ENCODE peak calls at places on chromosome 3, in five cellular contexts. K is lower lobe of right lung, D is sigmoid colon, T is right cardiac atrium, P is BE2C. W is an unnamed sample. For H3K27me3, the result is how much of the 10 kb centered on the place peaks cover.

GRCh38 chr3:165920984-165921383 is 83.8 kb upstream of the BCHE start:
- DNase-seq in D (no peak), P (no peak), T (no peak), K (no peak), W (no peak)

GRCh38 chr3:178202199-178202598 is 334.0 kb upstream of the KCNMB2 start:
- DNase-seq in K (no peak), T (no peak), D (no peak), P (no peak), W (no peak)

GRCh38 chr3:61358364-61358763 is 107.1 kb upstream of the FHIT start:
- DNase-seq in T (peak), K (peak), P (peak), D (peak), W (peak)

GRCh38 chr3:53498993-53499641 is 4.7 kb downstream of the CACNA1D start:
- DNase-seq in P (no peak), T (no peak), D (no peak), K (no peak), W (no peak)

GRCh38 chr3:73404450-73404849 is 220.3 kb downstream of the PDZRN3 start:
- DNase-seq in D (no peak), P (no peak), K (no peak), T (no peak), W (no peak)

GRCh38 chr3:37628711-37629301 is 232.9 kb upstream of the CTDSPL start:
- DNase-seq in P (no peak), T (no peak), D (peak), K (no peak), W (no peak)

GRCh38 chr3:129505341-129505740 is 23.1 kb upstream of the RHO start:
- DNase-seq in K (no peak), T (peak), P (no peak), D (no peak), W (no peak)

GRCh38 chr3:141940204-141940776 is 63.8 kb downstream of the ATP1B3 start:
- DNase-seq in T (no peak), K (no peak), P (peak), D (peak), W (peak)

GRCh38 chr3:49006591-49007067 is 562 bp upstream of the WDR6 start:
- DNase-seq in K (no peak), P (no peak), D (peak), T (peak), W (no peak)

GRCh38 chr3:123670743-123671142 is 85.9 kb upstream of the HACD2 start:
- DNase-seq in T (no peak), D (no peak), K (no peak), P (no peak), W (no peak)

GRCh38 chr3:4977001-4977888 is 2.0 kb upstream of the BHLHE40 start:
- DNase-seq in K (peak), P (peak), T (peak), D (peak), W (peak)

GRCh38 chr3:158837232-158837631 is 35.4 kb downstream of the MFSD1 start:
- DNase-seq in D (no peak), T (no peak), K (no peak), P (no peak), W (no peak)
- H3K27me3 ChIP-seq in D (under half), T (under half), K (under half), P (under half), W (under half)

GRCh38 chr3:138370321-138370720 is 21.9 kb downstream of the MRAS start:
- DNase-seq in K (no peak), T (no peak), D (peak), P (no peak), W (no peak)

GRCh38 chr3:138373695-138374094 is 25.3 kb downstream of the MRAS start:
- DNase-seq in P (no peak), D (no peak), K (no peak), T (no peak), W (no peak)

GRCh38 chr3:138369151-138369900 is 20.9 kb downstream of the MRAS start:
- DNase-seq in D (peak), T (peak), K (no peak), P (no peak), W (no peak)

GRCh38 chr3:138374573-138375134 is 26.3 kb downstream of the MRAS start:
- DNase-seq in K (no peak), D (peak), P (no peak), T (no peak), W (no peak)

DNA sequence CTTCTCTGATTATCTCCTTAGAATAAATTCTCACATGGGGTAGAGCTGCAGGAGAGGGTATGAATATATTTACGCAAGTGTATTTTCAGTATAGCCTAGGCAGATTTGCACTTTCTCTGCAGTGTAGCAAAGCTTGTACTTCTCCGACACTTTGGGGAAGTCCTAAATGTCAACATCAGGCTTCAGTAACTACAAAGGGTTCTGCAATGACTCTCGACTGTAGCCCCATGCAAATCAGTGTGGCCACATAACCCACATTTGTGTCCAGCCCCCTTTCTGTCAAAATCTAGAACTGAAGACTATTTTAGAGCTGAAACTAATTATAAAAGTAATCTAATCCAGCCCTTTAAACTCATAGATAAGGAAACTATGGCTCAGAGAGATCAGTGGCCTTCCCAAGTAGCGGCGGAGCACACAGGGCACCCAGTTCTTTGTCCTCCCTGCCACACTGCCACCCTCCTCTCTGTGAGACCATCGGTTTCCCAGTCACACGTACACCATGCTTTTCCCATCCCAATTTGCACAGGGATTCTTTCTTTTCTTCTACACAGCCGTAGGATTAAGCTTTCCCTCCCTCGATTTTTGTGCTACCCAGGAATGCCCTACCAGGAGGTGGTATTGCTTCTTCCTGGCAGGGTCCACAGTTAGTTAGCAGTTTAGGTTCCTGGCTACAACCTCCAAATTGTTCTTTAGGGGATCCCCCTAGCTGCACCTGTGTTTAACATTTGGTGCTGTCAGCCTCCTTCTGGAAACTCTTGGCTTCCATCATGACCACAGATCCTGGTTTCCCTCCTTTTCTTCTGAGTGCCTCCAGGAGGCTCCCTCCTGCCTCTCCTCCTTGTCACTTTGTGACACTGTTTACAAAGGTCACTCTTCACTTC is 22.9 kb downstream of the MRAS start:
- DNase-seq in D (peak), P (no peak), T (no peak), K (no peak), W (no peak)
- H3K27me3 ChIP-seq in D (under half), P (under half), T (under half), K (under half), W (under half)

GRCh38 chr3:43997788-43998373 is 243.8 kb upstream of the TOPAZ1 start:
- DNase-seq in T (no peak), K (peak), P (no peak), D (no peak), W (no peak)
- H3K27me3 ChIP-seq in T (under half), K (half or more), P (under half), D (half or more), W (under half)

GRCh38 chr3:134799393-134799792 is 4.3 kb downstream of the EPHB1 start:
- DNase-seq in P (no peak), K (no peak), D (no peak), T (no peak), W (no peak)
- H3K27me3 ChIP-seq in P (half or more), K (half or more), D (under half), T (under half), W (under half)

GRCh38 chr3:134409041-134409440 is 34.8 kb upstream of the AMOTL2 start:
- DNase-seq in D (no peak), P (no peak), K (no peak), T (no peak), W (no peak)
- H3K27me3 ChIP-seq in D (under half), P (under half), K (under half), T (under half), W (under half)

DNA sequence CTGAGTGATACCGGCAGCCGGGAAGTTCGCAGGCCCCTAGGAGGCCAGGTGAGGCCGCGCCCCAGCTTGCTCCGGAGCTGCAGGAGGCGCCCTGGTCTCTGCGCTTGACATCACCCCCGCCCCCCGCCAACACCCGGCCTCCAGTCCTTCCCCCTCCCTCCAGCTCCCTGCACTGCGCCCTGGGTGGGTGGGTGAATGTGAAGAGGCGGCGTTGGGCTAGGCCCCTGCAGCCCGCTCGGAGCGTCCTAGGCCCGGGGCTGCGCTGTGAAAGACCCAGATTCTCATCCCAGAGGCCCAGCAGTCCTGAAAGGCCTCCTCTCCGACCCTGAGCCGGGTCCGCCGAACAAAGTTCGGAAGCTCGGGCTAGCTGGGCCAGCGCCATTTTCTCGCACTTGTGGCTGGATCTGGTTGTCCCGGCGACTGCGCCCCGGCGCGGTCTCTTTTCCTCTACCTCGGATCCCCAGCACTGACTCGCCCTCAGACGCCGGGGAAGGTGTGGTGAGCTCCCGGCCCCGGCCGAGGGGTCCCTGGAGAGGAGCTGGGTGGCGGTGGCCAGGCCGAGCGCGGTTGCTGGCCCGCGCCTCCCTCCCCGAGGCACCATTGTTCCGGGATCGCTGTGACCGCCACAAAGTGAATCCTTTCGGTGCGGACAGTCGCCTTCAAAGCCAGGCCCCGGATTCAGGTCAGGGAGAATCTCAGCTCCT is 12.9 kb downstream of the ZIC4 start:
- DNase-seq in D (peak), P (no peak), K (no peak), T (no peak), W (no peak)
- H3K27me3 ChIP-seq in D (half or more), P (half or more), K (half or more), T (under half), W (half or more)

GRCh38 chr3:133401374-133402135 is 1.7 kb downstream of the BFSP2 start:
- DNase-seq in D (peak), T (peak), K (no peak), P (peak), W (no peak)
- H3K27me3 ChIP-seq in D (under half), T (under half), K (under half), P (under half), W (under half)

DNA sequence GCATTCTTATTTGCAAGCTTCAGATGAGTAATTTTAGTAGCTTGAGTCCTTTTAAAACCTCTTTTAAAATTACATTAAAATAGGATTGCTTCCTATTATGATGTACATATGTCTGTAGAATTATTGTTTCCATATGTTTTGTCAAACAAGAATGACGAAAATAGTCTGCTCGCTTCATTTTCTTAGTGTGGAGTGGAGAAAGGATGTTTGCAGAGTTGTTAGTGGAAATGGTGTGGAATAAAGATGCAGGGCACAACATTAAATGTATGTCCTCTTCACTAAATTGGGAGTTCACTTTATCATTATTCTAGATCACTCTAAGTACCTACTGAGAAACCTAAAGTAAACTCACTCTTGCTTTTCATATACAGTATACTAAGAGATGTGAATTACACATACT is 59.5 kb downstream of the CMSS1 start:
- DNase-seq in K (no peak), T (no peak), D (no peak), P (no peak), W (no peak)
- H3K27me3 ChIP-seq in K (under half), T (under half), D (under half), P (under half), W (under half)

GRCh38 chr3:55484741-55485207 is 2.3 kb downstream of the WNT5A start:
- DNase-seq in P (no peak), D (no peak), K (no peak), T (no peak), W (no peak)
- H3K27me3 ChIP-seq in P (half or more), D (under half), K (half or more), T (under half), W (under half)